ENCODE peak calls at places on chromosome 12, in nine cellular contexts. M is cardiac muscle cell; U is IMR-90; Z is CD8-positive, alpha-beta memory T cell; C is pancreas; H is fibroblast of lung; I is K562; R is left lung; P is mesenchymal stem cell. A is an unnamed sample. For H3K36me3 and H3K4me1, the result is how much of the 10 kb centered on the place peaks cover.

GRCh38 chr12:113161415-113162016 is 12.0 kb downstream of the CFAP73 start:
- DNase-seq in M (no peak), U (no peak), Z (no peak), C (no peak), H (no peak), I (peak), R (no peak), P (no peak), A (no peak)

GRCh38 chr12:128268348-128268725 is 1.4 kb downstream of the TMEM132C start:
- DNase-seq in M (no peak), U (no peak), Z (no peak), C (no peak), H (no peak), I (no peak), R (peak), P (no peak), A (no peak)

GRCh38 chr12:117867348-117867747 is 101.4 kb downstream of the KSR2 start:
- DNase-seq in M (no peak), U (no peak), Z (no peak), C (no peak), H (no peak), I (no peak), R (no peak), P (no peak), A (no peak)

GRCh38 chr12:102948941-102949352 is 8.5 kb upstream of the ASCL1 start:
- DNase-seq in M (peak), U (peak), Z (peak), C (peak), H (peak), I (peak), R (no peak), P (peak), A (no peak)

GRCh38 chr12:67586951-67587350 is 61.6 kb upstream of the DYRK2 start:
- DNase-seq in M (no peak), U (no peak), Z (no peak), C (no peak), H (no peak), I (no peak), R (no peak), P (no peak), A (no peak)

GRCh38 chr12:51890511-51891171 is 2.7 kb downstream of the ANKRD33 start:
- DNase-seq in M (no peak), U (no peak), Z (no peak), C (no peak), H (no peak), I (no peak), R (peak), P (no peak), A (no peak)

GRCh38 chr12:92927436-92928116 is 1.5 kb downstream of the EEA1 start:
- DNase-seq in M (peak), U (peak), Z (no peak), C (no peak), H (peak), I (peak), R (no peak), P (peak), A (no peak)

GRCh38 chr12:80622271-80622670 is 85.2 kb upstream of the MYF6 start:
- DNase-seq in M (no peak), U (no peak), Z (no peak), C (no peak), H (peak), I (no peak), R (no peak), P (no peak), A (no peak)

GRCh38 chr12:96091833-96092232 is 56.4 kb upstream of the LTA4H start:
- DNase-seq in M (no peak), U (no peak), Z (no peak), C (no peak), H (no peak), I (no peak), R (no peak), P (no peak), A (no peak)

GRCh38 chr12:77231548-77231947 is 166.2 kb upstream of the E2F7 start:
- DNase-seq in M (peak), U (peak), Z (no peak), C (peak), H (peak), I (no peak), R (no peak), P (peak), A (peak)

GRCh38 chr12:125403145-125403789 is 338.0 kb downstream of the AACS start:
- DNase-seq in M (peak), U (peak), Z (no peak), C (no peak), H (peak), I (peak), R (no peak), P (peak), A (no peak)

GRCh38 chr12:90940872-90941499 is 14.0 kb downstream of the CCER1 start:
- DNase-seq in M (peak), U (peak), Z (no peak), C (no peak), H (peak), I (no peak), R (no peak), P (peak), A (no peak)

GRCh38 chr12:121400332-121401139 is 618 bp downstream of the RNF34 start:
- DNase-seq in M (peak), U (peak), Z (peak), C (peak), H (peak), I (no peak), R (peak), P (peak), A (peak)

GRCh38 chr12:121417847-121418246 is 17.9 kb downstream of the RNF34 start:
- DNase-seq in M (no peak), U (no peak), Z (no peak), C (no peak), H (no peak), I (no peak), R (no peak), P (no peak), A (no peak)

GRCh38 chr12:65840793-65841670 is 16.7 kb downstream of the HMGA2 start:
- DNase-seq in M (no peak), U (no peak), Z (no peak), C (no peak), H (no peak), I (no peak), R (no peak), P (no peak), A (no peak)

GRCh38 chr12:12748051-12748450 is 30.9 kb downstream of the CDKN1B start:
- DNase-seq in M (no peak), U (no peak), Z (no peak), C (no peak), H (no peak), I (no peak), R (no peak), P (no peak), A (no peak)

GRCh38 chr12:109115758-109116610 is at the start of gene ACACB:
- DNase-seq in M (peak), U (no peak), Z (no peak), C (peak), H (peak), I (no peak), R (no peak), P (no peak), A (peak)

GRCh38 chr12:124490584-124491305 is 76.7 kb downstream of the NCOR2 start:
- DNase-seq in M (peak), U (no peak), Z (no peak), C (peak), H (no peak), I (peak), R (peak), P (no peak), A (peak)

GRCh38 chr12:22529281-22530060 is 14.9 kb downstream of the C2CD5 start:
- DNase-seq in M (peak), U (peak), Z (no peak), C (no peak), H (peak), I (peak), R (no peak), P (peak), A (no peak)

GRCh38 chr12:30955214-30955613 is 28.7 kb downstream of the TSPAN11 start:
- DNase-seq in M (no peak), U (no peak), Z (no peak), C (no peak), H (no peak), I (no peak), R (no peak), P (no peak), A (no peak)

GRCh38 chr12:93128332-93128707 is 199.2 kb upstream of the EEA1 start:
- DNase-seq in M (no peak), U (no peak), Z (no peak), C (peak), H (no peak), I (no peak), R (peak), P (no peak), A (peak)

GRCh38 chr12:107494331-107494730 is 191.3 kb upstream of the PWP1 start:
- DNase-seq in M (no peak), U (no peak), Z (no peak), C (no peak), H (no peak), I (no peak), R (no peak), P (no peak), A (no peak)

GRCh38 chr12:42812086-42812485 is 222.5 kb upstream of the PRICKLE1 start:
- DNase-seq in M (peak), U (no peak), Z (no peak), C (no peak), H (peak), I (no peak), R (no peak), P (no peak), A (no peak)

GRCh38 chr12:54629925-54630324 is 4.8 kb downstream of the LACRT start:
- DNase-seq in M (no peak), U (no peak), Z (no peak), C (no peak), H (no peak), I (no peak), R (no peak), P (no peak), A (no peak)

GRCh38 chr12:131017477-131017991 is 63.8 kb downstream of the ADGRD1 start:
- DNase-seq in M (no peak), U (no peak), Z (no peak), C (no peak), H (no peak), I (no peak), R (no peak), P (no peak), A (no peak)

GRCh38 chr12:75986001-75986739 is 45.4 kb downstream of the PHLDA1 start:
- DNase-seq in M (no peak), U (peak), Z (no peak), C (peak), H (no peak), I (no peak), R (no peak), P (peak), A (no peak)

GRCh38 chr12:107200394-107200793 is 107.0 kb upstream of the CRY1 start:
- DNase-seq in M (peak), U (peak), Z (no peak), C (no peak), H (peak), I (no peak), R (no peak), P (peak), A (no peak)

GRCh38 chr12:97556201-97556824 is 93.7 kb downstream of the RMST start:
- DNase-seq in M (peak), U (no peak), Z (no peak), C (no peak), H (peak), I (no peak), R (peak), P (peak), A (no peak)

GRCh38 chr12:6968426-6968825 is 2.0 kb downstream of the PHB2 start:
- DNase-seq in M (no peak), U (no peak), Z (no peak), C (no peak), H (no peak), I (no peak), R (no peak), P (no peak), A (no peak)

GRCh38 chr12:974281-974862 is 16.7 kb upstream of the ERC1 start:
- DNase-seq in M (no peak), U (no peak), Z (no peak), C (no peak), H (no peak), I (no peak), R (no peak), P (no peak), A (no peak)

GRCh38 chr12:94641283-94641682 is 9.1 kb downstream of the TMCC3 start:
- DNase-seq in M (no peak), U (no peak), Z (no peak), C (no peak), H (no peak), I (no peak), R (no peak), P (no peak), A (no peak)

GRCh38 chr12:100474617-100475016 is 951 bp downstream of the NR1H4 start:
- DNase-seq in M (no peak), U (no peak), Z (no peak), C (no peak), H (no peak), I (no peak), R (no peak), P (no peak), A (no peak)

GRCh38 chr12:27319394-27319793 is 13.2 kb upstream of the BMAL2 start:
- DNase-seq in M (peak), U (peak), Z (no peak), C (no peak), H (peak), I (no peak), R (no peak), P (peak), A (no peak)
- H3K36me3 ChIP-seq in M (half or more), U (under half), Z (under half), C (under half), H (under half), I (under half), R (under half), P (half or more), A (half or more)

DNA sequence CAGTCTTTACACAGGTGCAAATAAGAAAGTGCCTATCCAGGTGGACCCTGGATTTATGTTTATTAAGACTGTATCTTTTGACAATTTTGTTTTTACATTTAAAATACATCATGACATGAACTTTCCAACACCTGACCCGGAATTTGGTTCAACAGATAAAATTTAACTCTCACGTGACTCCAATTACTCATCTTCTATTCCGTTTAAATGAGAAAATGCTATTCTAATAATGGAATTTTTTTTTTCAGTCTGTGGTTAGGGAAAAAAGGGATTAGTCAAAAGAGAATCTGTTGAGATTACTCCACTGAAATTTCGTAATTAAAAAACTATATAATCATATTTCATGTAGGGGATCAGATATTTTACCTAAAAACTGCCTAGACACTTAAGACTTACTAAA is 11.1 kb downstream of the VPS37B start:
- DNase-seq in M (no peak), U (peak), Z (no peak), C (no peak), H (no peak), I (no peak), R (no peak), P (no peak), A (no peak)
- H3K4me1 ChIP-seq in M (under half), U (under half), Z (half or more), C (half or more), H (under half), I (half or more), R (under half), P (under half), A (half or more)

GRCh38 chr12:20439634-20440033 is 71.3 kb downstream of the PDE3A start:
- DNase-seq in M (peak), U (no peak), Z (no peak), C (no peak), H (no peak), I (no peak), R (no peak), P (no peak), A (no peak)
- H3K4me3 ChIP-seq in M (no peak), U (no peak), Z (no peak), C (no peak), H (no peak), I (no peak), R (no peak), P (no peak), A (no peak)

DNA sequence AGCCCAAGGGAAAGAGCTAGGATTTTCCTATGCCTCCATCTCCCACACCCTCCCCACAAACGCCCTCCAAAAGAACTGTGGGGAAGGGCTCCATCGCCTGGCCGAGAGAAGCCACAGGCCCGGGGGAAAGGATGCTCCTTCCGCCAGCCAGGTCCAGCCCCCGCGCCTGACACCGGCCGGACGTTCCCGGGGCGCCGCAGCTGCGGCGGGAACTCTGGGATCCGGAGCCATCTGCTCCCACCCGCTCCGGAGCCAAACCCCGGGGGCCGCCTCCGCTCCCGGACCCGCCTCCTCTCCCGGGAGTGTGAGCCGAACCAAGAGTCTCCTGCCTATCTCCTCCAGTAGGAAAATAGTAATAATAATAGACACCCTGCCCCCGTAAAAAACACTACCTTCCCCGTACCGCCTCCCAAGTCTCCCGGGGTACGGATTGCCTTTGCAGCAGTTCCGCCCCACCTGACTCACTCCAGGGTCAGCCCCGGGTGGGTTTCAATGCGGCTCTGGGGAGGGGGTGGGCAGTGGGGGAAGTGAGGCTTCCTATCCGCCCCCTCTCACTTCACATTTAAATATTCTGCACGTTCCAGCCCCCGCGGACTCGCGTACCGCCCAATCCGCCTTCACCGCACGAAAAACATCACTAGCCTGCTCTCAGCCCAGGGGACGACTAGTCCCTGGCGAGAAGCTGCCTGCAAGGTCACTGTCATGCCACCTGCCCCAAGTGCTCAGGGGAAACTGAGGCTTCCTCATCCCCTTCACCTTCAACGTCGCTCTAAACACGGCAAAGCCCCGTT is 2.4 kb downstream of the AGAP2 start:
- DNase-seq in M (peak), U (peak), Z (no peak), C (no peak), H (no peak), I (peak), R (peak), P (peak), A (no peak)
- H3K36me3 ChIP-seq in M (under half), U (under half), Z (under half), C (under half), H (under half), I (under half), R (under half), P (under half), A (under half)

GRCh38 chr12:106088246-106089200 is 50.2 kb downstream of the NUAK1 start:
- DNase-seq in M (no peak), U (no peak), Z (no peak), C (no peak), H (no peak), I (no peak), R (no peak), P (no peak), A (no peak)
- H3K4me1 ChIP-seq in M (under half), U (under half), Z (under half), C (under half), H (under half), I (under half), R (under half), P (under half), A (under half)

GRCh38 chr12:3365416-3366385 is 125.3 kb upstream of the PRMT8 start:
- DNase-seq in M (peak), U (no peak), Z (no peak), C (peak), H (no peak), I (peak), R (peak), P (no peak), A (no peak)
- H3K4me3 ChIP-seq in M (peak), U (no peak), Z (no peak), C (peak), H (no peak), I (no peak), R (peak), P (no peak), A (peak)

DNA sequence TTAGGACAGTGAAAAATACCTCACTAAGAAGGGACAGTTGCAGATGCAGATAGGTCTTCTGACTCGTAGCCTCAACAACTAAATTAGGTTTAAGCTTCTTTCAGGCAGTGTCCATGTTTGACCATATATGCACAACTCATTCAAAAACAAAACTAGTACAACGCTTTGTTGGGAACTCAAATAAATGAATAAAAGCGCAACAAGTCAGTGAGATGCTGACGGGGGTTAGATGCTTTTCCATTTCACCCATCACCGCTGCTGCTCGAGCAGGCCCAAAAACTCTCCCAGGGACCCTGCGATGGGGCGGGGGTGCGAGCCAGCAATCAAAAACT is 625 bp downstream of the RPAP3 start:
- DNase-seq in M (no peak), U (peak), Z (no peak), C (no peak), H (peak), I (no peak), R (no peak), P (no peak), A (no peak)
- H3K36me3 ChIP-seq in M (under half), U (under half), Z (under half), C (under half), H (under half), I (under half), R (under half), P (under half), A (under half)